ENCODE peak calls at places on chromosomes 6 and 20, in five cellular contexts. R is H1, C is adrenal gland, G is testis, S is suprapubic skin. B is an unnamed sample.

GRCh38 chr6:163705923-163706322 is 291.4 kb downstream of the QKI start:
- DNase-seq in R (no peak), C (no peak), G (no peak), S (no peak), B (no peak)

GRCh38 chr6:322205-322930 is 30.1 kb downstream of the DUSP22 start:
- DNase-seq in R (no peak), C (no peak), G (no peak), S (no peak), B (no peak)

GRCh38 chr20:20009784-20010253 is 7.3 kb upstream of the NAA20 start:
- DNase-seq in R (no peak), C (no peak), G (no peak), S (no peak), B (no peak)

GRCh38 chr6:127517698-127518097 is 1.4 kb downstream of the MTCL3 start:
- DNase-seq in R (no peak), C (no peak), G (no peak), S (no peak), B (no peak)

GRCh38 chr6:44800171-44800671 is 412.7 kb downstream of the CDC5L start:
- DNase-seq in R (no peak), C (no peak), G (peak), S (no peak), B (no peak)

GRCh38 chr6:10297825-10298224 is 117.0 kb downstream of the TFAP2A start:
- DNase-seq in R (no peak), C (no peak), G (no peak), S (no peak), B (no peak)

GRCh38 chr6:140490086-140490485 is 1115.6 kb upstream of the CITED2 start:
- DNase-seq in R (no peak), C (no peak), G (no peak), S (no peak), B (no peak)

GRCh38 chr6:14278436-14278835 is 160.9 kb downstream of the CD83 start:
- DNase-seq in R (no peak), C (no peak), G (no peak), S (no peak), B (no peak)

GRCh38 chr6:168307011-168307694 is 12.4 kb downstream of the DACT2 start:
- DNase-seq in R (no peak), C (no peak), G (no peak), S (no peak), B (no peak)

GRCh38 chr20:36575066-36575743 is 1.8 kb downstream of the TGIF2 start:
- DNase-seq in R (no peak), C (peak), G (peak), S (peak), B (no peak)

GRCh38 chr20:38291961-38292360 is 12.0 kb upstream of the BPI start:
- DNase-seq in R (no peak), C (no peak), G (no peak), S (no peak), B (no peak)

GRCh38 chr20:50357783-50358161 is 152.4 kb upstream of the PTPN1 start:
- DNase-seq in R (no peak), C (no peak), G (no peak), S (no peak), B (peak)

GRCh38 chr6:53391170-53391569 is 42.4 kb upstream of the ELOVL5 start:
- DNase-seq in R (no peak), C (no peak), G (peak), S (no peak), B (no peak)

GRCh38 chr6:13370623-13371022 is 42.3 kb upstream of the TBC1D7 start:
- DNase-seq in R (no peak), C (no peak), G (no peak), S (no peak), B (no peak)

GRCh38 chr20:24934101-24934661 is 14.9 kb upstream of the CST7 start:
- DNase-seq in R (no peak), C (no peak), G (no peak), S (peak), B (peak)

GRCh38 chr6:29504961-29505360 is 17.2 kb upstream of the MAS1L start:
- DNase-seq in R (no peak), C (no peak), G (no peak), S (no peak), B (no peak)

GRCh38 chr6:124870611-124871201 is 91.5 kb upstream of the RNF217 start:
- DNase-seq in R (no peak), C (no peak), G (no peak), S (no peak), B (no peak)

GRCh38 chr6:134207431-134207830 is 110.5 kb downstream of the SGK1 start:
- DNase-seq in R (no peak), C (no peak), G (no peak), S (no peak), B (no peak)

GRCh38 chr6:51655517-51655916 is 431.9 kb downstream of the PKHD1 start:
- DNase-seq in R (no peak), C (no peak), G (no peak), S (no peak), B (no peak)

GRCh38 chr20:2114990-2115681 is 13.5 kb downstream of the STK35 start:
- DNase-seq in R (no peak), C (no peak), G (peak), S (peak), B (no peak)

GRCh38 chr6:6657085-6657819 is 68.7 kb downstream of the LY86 start:
- DNase-seq in R (no peak), C (no peak), G (peak), S (no peak), B (no peak)

GRCh38 chr6:157449610-157450009 is 68.6 kb downstream of the ZDHHC14 start:
- DNase-seq in R (no peak), C (no peak), G (no peak), S (no peak), B (no peak)

GRCh38 chr6:35561113-35561512 is 48.4 kb upstream of the TULP1 start:
- DNase-seq in R (no peak), C (no peak), G (no peak), S (no peak), B (no peak)

GRCh38 chr6:142568857-142569597 is 267.2 kb downstream of the ADGRG6 start:
- DNase-seq in R (no peak), C (no peak), G (no peak), S (no peak), B (no peak)

GRCh38 chr6:92559002-92559401 is 860.4 kb downstream of the EPHA7 start:
- DNase-seq in R (no peak), C (no peak), G (no peak), S (no peak), B (no peak)

GRCh38 chr6:123794799-123795198 is 8.9 kb upstream of the NKAIN2 start:
- DNase-seq in R (no peak), C (no peak), G (no peak), S (no peak), B (no peak)

GRCh38 chr20:38271609-38272120 is 11.1 kb upstream of the KIAA1755 start:
- DNase-seq in R (no peak), C (no peak), G (no peak), S (no peak), B (no peak)

GRCh38 chr20:5402903-5403531 is 86.3 kb upstream of the PROKR2 start:
- DNase-seq in R (no peak), C (no peak), G (peak), S (no peak), B (no peak)

GRCh38 chr6:34851361-34851760 is 36.5 kb downstream of the TAF11 start:
- DNase-seq in R (no peak), C (no peak), G (no peak), S (no peak), B (no peak)

GRCh38 chr6:157688960-157689599 is 134.0 kb upstream of the SNX9 start:
- DNase-seq in R (no peak), C (no peak), G (no peak), S (no peak), B (no peak)

GRCh38 chr6:126176266-126176665 is 163.6 kb upstream of the CENPW start:
- DNase-seq in R (no peak), C (no peak), G (no peak), S (no peak), B (no peak)

GRCh38 chr6:166540631-166541331 is 45.7 kb downstream of the RAMACL start:
- DNase-seq in R (no peak), C (no peak), G (no peak), S (no peak), B (no peak)

GRCh38 chr6:142482249-142482648 is 180.4 kb downstream of the ADGRG6 start:
- DNase-seq in R (no peak), C (no peak), G (no peak), S (no peak), B (no peak)

GRCh38 chr20:63568170-63568981 is 5.7 kb downstream of the HELZ2 start:
- DNase-seq in R (no peak), C (no peak), G (no peak), S (no peak), B (peak)
- TF ChIP-seq POLR2A in R (no peak), C (no peak), G (no peak), S (no peak), B (no peak)

GRCh38 chr20:23325107-23325506 is 25.5 kb upstream of the NXT1 start:
- DNase-seq in R (no peak), C (no peak), G (no peak), S (no peak), B (no peak)

GRCh38 chr20:23318347-23318746 is 32.2 kb upstream of the NXT1 start:
- DNase-seq in R (no peak), C (no peak), G (no peak), S (no peak), B (no peak)

GRCh38 chr20:23316626-23317025 is 34.0 kb upstream of the NXT1 start:
- DNase-seq in R (no peak), C (no peak), G (no peak), S (no peak), B (no peak)

GRCh38 chr20:23317081-23317480 is 33.5 kb upstream of the NXT1 start:
- DNase-seq in R (no peak), C (no peak), G (no peak), S (no peak), B (no peak)

GRCh38 chr20:23320317-23320716 is 30.3 kb upstream of the NXT1 start:
- DNase-seq in R (no peak), C (no peak), G (no peak), S (no peak), B (no peak)
- TF ChIP-seq CTCF in R (no peak), C (peak), G (peak), S (peak), B (peak)

GRCh38 chr6:71478834-71479541 is 190.4 kb downstream of the OGFRL1 start:
- DNase-seq in R (no peak), C (no peak), G (no peak), S (no peak), B (no peak)
- H3K27ac ChIP-seq in R (no peak), C (no peak), G (no peak), S (peak), B (no peak)

DNA sequence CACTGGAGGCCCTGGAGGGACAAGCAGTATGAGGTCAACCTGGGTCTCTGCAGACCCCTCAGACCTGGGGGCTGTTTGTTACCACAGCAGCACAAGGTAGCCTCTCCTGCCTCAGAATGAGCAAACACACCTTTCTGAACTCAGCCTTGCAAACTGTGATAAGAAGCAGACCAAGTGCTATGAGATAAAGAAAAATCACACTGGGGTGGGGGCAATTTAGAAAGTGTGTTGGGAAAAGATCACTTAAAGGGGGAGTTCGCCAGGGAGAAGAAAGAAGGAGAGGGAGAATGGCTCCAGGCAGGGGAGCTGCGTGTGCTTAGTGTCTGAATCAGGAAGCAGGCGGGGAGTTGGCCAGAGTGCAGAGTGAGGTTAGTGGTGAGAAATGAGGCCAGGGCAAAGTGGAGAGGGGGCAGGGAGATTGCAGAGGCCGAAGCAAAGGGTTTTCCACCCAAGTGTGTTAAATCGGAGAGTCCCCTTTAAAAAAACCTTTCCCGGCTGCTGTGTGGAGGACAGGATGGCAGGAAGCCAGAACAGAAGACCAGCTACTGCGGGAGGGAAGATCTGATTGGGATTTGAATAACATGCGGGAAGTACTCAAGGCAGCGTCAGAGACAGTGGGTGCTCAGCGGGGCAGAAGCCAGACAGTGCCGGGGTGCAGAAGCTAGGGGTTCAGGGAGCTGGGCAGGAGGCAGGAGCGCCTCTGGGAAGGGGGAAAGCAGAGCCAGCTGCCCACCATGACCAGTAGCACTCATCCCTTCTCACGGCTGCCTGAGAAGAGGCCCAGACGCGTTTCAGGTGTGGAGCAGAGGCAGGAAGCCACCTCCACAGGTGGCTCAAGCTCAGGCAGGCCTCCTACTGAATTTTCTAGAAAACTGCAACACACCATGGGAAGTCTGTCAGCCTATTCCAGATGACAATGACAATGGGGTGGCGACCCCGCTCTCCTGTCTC is 9.0 kb downstream of the ADA start:
- DNase-seq in R (no peak), C (peak), G (peak), S (no peak), B (peak)
- TF ChIP-seq POLR2A in R (peak), C (peak), G (no peak), S (no peak), B (no peak)